ENCODE peak calls at places on chromosomes 4 and X, in nine cellular contexts. L is C1 segment of cervical spinal cord; U is HT1080; I is fibroblast of pulmonary artery; C is HTR-8/SVneo; P is fibroblast of the conjunctiva; R is NCI-H1105; E is NCI-H226; J is stimulated activated CD4-positive, alpha-beta T cell treated with anti-CD3 and anti-CD28 coated beads, Interleukin-15, amount 100 ng/mL, for 1 hour. G is an unnamed sample.

GRCh38 chrX:27276751-27277150 is 186.4 kb downstream of the PPP4R3C start:
- DNase-seq in R (no peak), P (no peak), C (peak), L (no peak), U (peak), I (no peak), J (no peak), E (no peak), G (no peak)

GRCh38 chr4:185244763-185245162 is 35.4 kb downstream of the SNX25 start:
- DNase-seq in P (no peak), C (no peak), R (no peak), U (no peak), E (no peak), L (no peak), J (no peak), I (no peak), G (no peak)

GRCh38 chr4:151339472-151339871 is 14.1 kb upstream of the SH3D19 start:
- DNase-seq in C (no peak), R (no peak), U (no peak), P (no peak), L (no peak), I (no peak), J (no peak), E (no peak), G (no peak)

GRCh38 chr4:2994917-2995316 is 31.5 kb downstream of the GRK4 start:
- DNase-seq in L (no peak), J (no peak), R (no peak), U (no peak), I (no peak), E (no peak), P (no peak), C (no peak), G (no peak)

GRCh38 chr4:166594326-166594946 is 639.9 kb downstream of the SPOCK3 start:
- DNase-seq in P (peak), U (peak), C (peak), E (peak), J (no peak), R (peak), L (no peak), I (peak), G (no peak)

GRCh38 chr4:184163813-184164212 is 53.9 kb downstream of the ENPP6 start:
- DNase-seq in E (no peak), J (no peak), I (peak), U (no peak), L (no peak), C (peak), P (no peak), R (peak), G (no peak)

GRCh38 chr4:1711055-1711905 is 839 bp downstream of the SLBP start:
- DNase-seq in I (peak), P (no peak), R (no peak), C (no peak), J (no peak), E (no peak), U (no peak), L (no peak), G (no peak)

GRCh38 chr4:187972135-187972534 is 23.4 kb upstream of the ZFP42 start:
- DNase-seq in P (no peak), I (no peak), R (no peak), E (no peak), J (no peak), C (no peak), U (peak), L (no peak), G (no peak)

GRCh38 chrX:23822397-23822796 is 39.4 kb downstream of the SAT1 start:
- DNase-seq in P (no peak), J (no peak), C (no peak), R (no peak), I (no peak), L (no peak), E (no peak), U (no peak), G (no peak)